ENCODE peak calls at places on chromosomes 6 and 20, in five cellular contexts. V is DND-41, Y is bronchial epithelial cell, X is Caco-2, M is IMR-90. B is an unnamed sample.

GRCh38 chr6:19417713-19418112 is 419.5 kb upstream of the ID4 start:
- DNase-seq in V (no peak), Y (peak; percentile 95), X (no peak), M (peak; percentile 74), B (no peak)

GRCh38 chr20:1185316-1185741 is 548 bp upstream of the TMEM74B start:
- DNase-seq in V (no peak), Y (no peak), X (peak; percentile 56), M (no peak), B (no peak)

GRCh38 chr6:13696226-13696625 is 15.4 kb downstream of the RANBP9 start:
- DNase-seq in V (no peak), Y (peak; percentile 29), X (no peak), M (peak; percentile 90), B (no peak)

GRCh38 chr20:44750081-44750805 is 4.6 kb downstream of the KCNK15 start:
- DNase-seq in V (no peak), Y (no peak), X (no peak), M (no peak), B (no peak)

GRCh38 chr6:26501482-26501986 is 1.4 kb downstream of the BTN1A1 start:
- DNase-seq in V (no peak), Y (no peak), X (peak; percentile 48), M (peak; percentile 25), B (peak; percentile 36)

GRCh38 chr6:138509371-138509770 is 10.1 kb upstream of the NHSL1 start:
- DNase-seq in V (peak; percentile 18), Y (peak; percentile 54), X (peak; percentile 64), M (peak; percentile 52), B (peak; percentile 33)

GRCh38 chr6:15270402-15270801 is 24.5 kb downstream of the JARID2 start:
- DNase-seq in V (no peak), Y (no peak), X (no peak), M (no peak), B (no peak)

GRCh38 chr6:34654061-34654460 is 42.5 kb downstream of the ILRUN start:
- DNase-seq in V (no peak), Y (no peak), X (no peak), M (no peak), B (no peak)

GRCh38 chr20:16434087-16434664 is 139.1 kb downstream of the KIF16B start:
- DNase-seq in V (peak; percentile 72), Y (peak; percentile 38), X (peak; percentile 70), M (peak; percentile 18), B (no peak)

GRCh38 chr20:43440531-43440930 is 17.2 kb upstream of the SRSF6 start:
- DNase-seq in V (no peak), Y (no peak), X (no peak), M (no peak), B (no peak)

GRCh38 chr6:125358898-125359297 is 57.1 kb upstream of the HDDC2 start:
- DNase-seq in V (no peak), Y (no peak), X (no peak), M (no peak), B (no peak)
- H3K27me3 ChIP-seq in V (peaks cover 9% of the 10 kb centered on the region), Y (peaks cover 2% of the 10 kb centered on the region), X (peaks cover 2% of the 10 kb centered on the region), M (peaks cover 25% of the 10 kb centered on the region), B (peaks cover 23% of the 10 kb centered on the region)

GRCh38 chr6:166024252-166024651 is 143.4 kb downstream of the TBXT start:
- DNase-seq in V (no peak), Y (no peak), X (no peak), M (no peak), B (no peak)
- H3K4me3 ChIP-seq in V (no peak overlapping the region), Y (no peak overlapping the region), X (no peak overlapping the region), M (no peak overlapping the region), B (no peak overlapping the region)

GRCh38 chr6:108168026-108168463 is 2.2 kb downstream of the NR2E1 start:
- DNase-seq in V (no peak), Y (no peak), X (no peak), M (no peak), B (no peak)

GRCh38 chr6:108166664-108167448 is 1.0 kb downstream of the NR2E1 start:
- DNase-seq in V (no peak), Y (no peak), X (no peak), M (no peak), B (no peak)

GRCh38 chr6:108165714-108166663 is at the start of gene NR2E1:
- DNase-seq in V (no peak), Y (peak; percentile 7), X (peak; percentile 50), M (peak; percentile 9), B (no peak)

GRCh38 chr6:108168501-108168979 is 2.7 kb downstream of the NR2E1 start:
- DNase-seq in V (no peak), Y (no peak), X (no peak), M (no peak), B (no peak)

GRCh38 chr6:108167449-108167903 is 1.7 kb downstream of the NR2E1 start:
- DNase-seq in V (no peak), Y (no peak), X (no peak), M (no peak), B (no peak)
- H3K27me3 ChIP-seq in V (no peaks in the 10 kb centered on the region), Y (peaks cover 83% of the 10 kb centered on the region), X (no peaks in the 10 kb centered on the region), M (peaks cover 100% of the 10 kb centered on the region), B (peaks cover 43% of the 10 kb centered on the region)

GRCh38 chr20:61353996-61354390 is 101.9 kb downstream of the CDH4 start:
- DNase-seq in V (no peak), Y (no peak), X (no peak), M (no peak), B (no peak)
- H3K4me3 ChIP-seq in V (no peak overlapping the region), Y (no peak overlapping the region), X (no peak overlapping the region), M (no peak overlapping the region), B (no peak overlapping the region)

DNA sequence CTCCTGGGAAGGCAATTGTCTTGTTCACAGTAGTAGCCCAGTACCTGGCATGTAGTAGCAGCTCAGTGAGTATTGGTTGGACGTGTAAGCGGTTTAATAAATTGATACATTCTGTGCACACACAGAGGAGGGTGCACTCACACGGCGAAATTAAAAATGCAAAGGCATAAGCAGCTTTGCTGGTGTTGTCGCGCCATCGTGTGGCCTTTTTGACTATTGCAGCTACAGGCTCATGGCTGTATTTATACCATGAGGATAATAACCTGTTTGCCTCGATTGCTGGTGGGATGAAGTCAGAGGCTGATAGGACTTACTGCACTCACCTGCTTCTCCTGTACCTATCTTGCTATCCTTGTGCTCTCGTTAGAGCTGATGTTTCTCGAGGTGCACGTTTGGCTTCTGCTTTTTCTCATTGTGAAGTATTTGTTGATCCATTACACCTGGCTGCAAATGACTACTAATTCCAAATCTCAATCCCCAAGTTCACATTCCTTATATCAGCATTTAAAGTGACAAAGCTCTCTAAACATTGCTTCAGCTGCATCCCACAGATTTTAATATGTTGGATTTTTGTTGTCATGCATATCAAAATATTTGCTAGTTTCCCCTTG is 61.5 kb downstream of the TBXT start:
- DNase-seq in V (peak; percentile 80), Y (peak; percentile 54), X (peak; percentile 72), M (peak; percentile 71), B (peak; percentile 15)
- H3K27me3 ChIP-seq in V (no peaks in the 10 kb centered on the region), Y (no peaks in the 10 kb centered on the region), X (no peaks in the 10 kb centered on the region), M (peaks cover 6% of the 10 kb centered on the region), B (peaks cover 4% of the 10 kb centered on the region)

GRCh38 chr6:116057766-116058165 is 2.9 kb downstream of the FRK start:
- DNase-seq in V (no peak), Y (no peak), X (no peak), M (no peak), B (no peak)

GRCh38 chr6:116060572-116061283 is at the start of gene FRK:
- DNase-seq in V (no peak), Y (peak; percentile 89), X (peak; percentile 77), M (peak; percentile 24), B (no peak)

GRCh38 chr6:116062496-116062895 is 1.8 kb upstream of the FRK start:
- DNase-seq in V (no peak), Y (no peak), X (no peak), M (no peak), B (no peak)

GRCh38 chr6:116055513-116055912 is 5.2 kb downstream of the FRK start:
- DNase-seq in V (no peak), Y (peak; percentile 52), X (no peak), M (no peak), B (no peak)

GRCh38 chr6:116059713-116060571 is 749 bp downstream of the FRK start:
- DNase-seq in V (no peak), Y (peak; percentile 88), X (peak; percentile 50), M (no peak), B (no peak)
- H3K4me3 ChIP-seq in V (no peak overlapping the region), Y (peak overlapping the region; percentile 47), X (peak overlapping the region; percentile 63), M (peak overlapping the region; percentile 10), B (no peak overlapping the region)

DNA sequence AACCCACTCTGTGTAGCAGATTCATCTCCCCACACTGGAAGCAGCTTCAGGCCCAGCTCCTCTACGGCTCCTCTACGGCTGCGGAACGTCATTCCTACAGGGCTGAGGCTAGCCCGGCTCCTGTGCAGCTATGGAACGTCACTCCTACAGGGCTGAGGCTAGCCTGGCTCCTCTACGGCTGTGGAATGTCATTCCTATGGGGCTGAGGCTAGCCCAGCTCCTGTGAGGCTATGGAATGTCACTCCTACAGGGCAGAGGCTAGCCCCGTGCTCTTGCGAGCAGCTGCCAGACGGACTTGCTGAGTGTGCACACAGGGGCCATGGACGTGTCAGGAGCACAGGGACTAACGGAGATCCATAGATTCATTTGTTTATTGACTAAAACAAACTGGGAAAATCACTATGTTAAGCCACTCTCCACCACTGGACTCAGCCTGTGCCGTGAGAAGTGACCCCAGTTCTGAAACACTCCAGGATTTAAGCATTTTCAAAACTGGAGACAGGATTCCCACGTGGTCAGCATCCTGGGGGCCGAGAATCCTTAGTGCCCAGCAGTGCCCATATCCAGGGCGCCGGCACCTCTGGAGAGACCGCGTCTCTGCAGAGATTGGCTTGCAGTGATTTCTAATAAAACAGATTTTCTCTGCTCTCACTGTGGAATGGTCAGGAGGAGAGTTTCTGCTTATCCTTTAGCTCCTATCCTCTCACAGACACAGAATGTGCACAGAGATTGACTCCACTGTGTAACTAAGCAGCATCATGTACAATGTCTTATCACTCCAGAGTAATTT is 5.0 kb downstream of the KCNQ2 start:
- DNase-seq in V (no peak), Y (no peak), X (no peak), M (no peak), B (no peak)
- H3K27me3 ChIP-seq in V (no peaks in the 10 kb centered on the region), Y (peaks cover 9% of the 10 kb centered on the region), X (peaks cover 10% of the 10 kb centered on the region), M (peaks cover 66% of the 10 kb centered on the region), B (no peaks in the 10 kb centered on the region)

DNA sequence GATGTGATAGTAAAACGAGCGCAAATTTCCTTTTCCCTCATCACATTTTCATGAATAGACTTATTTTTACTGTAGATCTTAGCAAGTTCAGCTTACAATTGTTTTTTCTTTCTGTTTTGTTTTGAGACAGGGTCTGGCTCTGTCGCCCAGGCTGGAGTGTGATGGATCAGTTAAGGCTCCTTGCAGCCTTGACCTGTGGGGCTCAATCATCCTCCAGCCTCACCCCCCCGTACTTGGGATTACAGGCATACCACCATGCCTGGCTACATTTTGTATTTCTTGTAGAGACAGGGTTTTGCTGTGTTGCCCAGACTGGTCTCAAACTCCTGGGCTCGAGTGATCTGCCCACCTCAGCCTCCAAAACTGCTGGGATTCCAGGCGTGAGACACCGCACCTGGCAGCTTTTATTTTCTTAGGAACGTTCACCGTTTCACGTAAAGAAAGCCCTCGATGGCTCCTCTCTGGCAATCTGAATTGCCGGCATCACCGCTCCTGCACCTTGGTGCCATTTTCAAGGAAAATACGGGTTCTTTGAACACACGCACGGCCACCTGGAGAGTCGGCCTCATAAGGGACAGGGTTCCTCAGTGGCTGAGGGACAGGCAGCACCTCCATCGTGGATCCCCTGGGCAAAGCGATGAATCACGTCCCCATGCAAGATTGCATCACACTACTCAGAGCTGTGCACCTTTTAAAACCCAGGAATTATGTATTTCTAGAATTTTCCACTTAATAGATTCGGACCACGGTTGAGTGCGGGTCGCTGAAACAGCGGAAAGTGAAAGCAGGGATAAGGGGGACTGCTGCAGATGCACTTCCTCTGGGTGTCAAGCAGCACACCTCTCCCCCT is 78.7 kb downstream of the IRF4 start:
- DNase-seq in V (no peak), Y (no peak), X (no peak), M (no peak), B (no peak)
- H3K4me3 ChIP-seq in V (no peak overlapping the region), Y (no peak overlapping the region), X (no peak overlapping the region), M (no peak overlapping the region), B (no peak overlapping the region)